ENCODE peak calls at places on chromosomes 12 and 14, in nine cellular contexts. Z is CD4-positive, alpha-beta T cell; R is activated naive CD4-positive, alpha-beta T cell treated with Interleukin-2 at 50 U/mL for 16 hours; V is GM03348; L is amygdala; X is smooth muscle cell of the brain vasculature; S is AG09309; G is CD4-positive, CD25-positive, alpha-beta regulatory T cell; O is NCI-H774. C is an unnamed sample.
A peak's percentile ranks its signal among the peaks of the same experiment; 100 is the strongest.

GRCh38 chr14:100422556-100423420 is 99.6 kb downstream of the SLC25A47 start:
- DNase-seq in S (no peak), L (no peak), R (no peak), Z (no peak), X (peak; percentile 86), O (no peak), G (no peak), V (peak; percentile 63), C (no peak)

GRCh38 chr12:72057330-72057911 is 118.8 kb downstream of the TPH2 start:
- DNase-seq in S (no peak), G (no peak), V (no peak), Z (no peak), L (no peak), X (no peak), R (no peak), O (peak; percentile 15), C (no peak)

GRCh38 chr12:75892779-75893408 is 138.7 kb downstream of the PHLDA1 start:
- DNase-seq in V (peak; percentile 40), X (no peak), L (no peak), S (peak; percentile 25), Z (no peak), O (no peak), G (no peak), R (no peak), C (no peak)

GRCh38 chr12:13079440-13079906 is 24.0 kb downstream of the GSG1 start:
- DNase-seq in V (no peak), X (no peak), L (no peak), O (no peak), Z (no peak), G (no peak), S (no peak), R (no peak), C (no peak)

GRCh38 chr12:102426599-102427541 is 53.5 kb downstream of the IGF1 start:
- DNase-seq in R (no peak), G (no peak), V (peak; percentile 50), X (no peak), O (no peak), S (no peak), L (no peak), Z (no peak), C (no peak)

GRCh38 chr14:41986726-41987125 is 380.1 kb downstream of the LRFN5 start:
- DNase-seq in R (no peak), S (no peak), Z (no peak), V (no peak), G (no peak), O (no peak), L (no peak), X (no peak), C (peak; percentile 1)

GRCh38 chr14:61710853-61711817 is 15.8 kb downstream of the HIF1A start:
- DNase-seq in L (no peak), S (no peak), X (no peak), O (peak; percentile 30), Z (no peak), G (no peak), R (no peak), V (no peak), C (no peak)

GRCh38 chr14:96229315-96229714 is 24.7 kb downstream of the BDKRB2 start:
- DNase-seq in S (no peak), L (no peak), Z (no peak), X (no peak), V (no peak), G (no peak), O (no peak), R (no peak), C (no peak)

GRCh38 chr14:32998433-32998832 is 59.8 kb downstream of the NPAS3 start:
- DNase-seq in Z (no peak), G (no peak), S (peak; percentile 14), V (peak; percentile 36), L (no peak), X (no peak), O (no peak), R (no peak), C (no peak)

GRCh38 chr12:124454735-124455134 is 112.7 kb downstream of the NCOR2 start:
- DNase-seq in O (peak; percentile 62), S (peak; percentile 43), V (no peak), Z (no peak), X (no peak), G (no peak), R (no peak), L (no peak), C (no peak)

GRCh38 chr14:54976316-54976715 is 50.6 kb downstream of the WDHD1 start:
- DNase-seq in X (peak; percentile 13), S (peak; percentile 67), G (no peak), Z (no peak), V (peak; percentile 70), R (no peak), O (no peak), L (no peak), C (no peak)

GRCh38 chr14:94120667-94121335 is 8.6 kb downstream of the IFI27L2 start:
- DNase-seq in L (no peak), V (no peak), G (no peak), O (no peak), R (no peak), S (peak; percentile 40), Z (no peak), X (no peak), C (no peak)

GRCh38 chr12:105420659-105421240 is 90.3 kb downstream of the C12orf75 start:
- DNase-seq in L (peak; percentile 66), X (peak; percentile 59), R (peak; percentile 59), V (peak; percentile 79), G (peak; percentile 24), Z (peak; percentile 26), O (peak; percentile 84), S (no peak), C (peak; percentile 55)

GRCh38 chr14:75224561-75224960 is 48.1 kb upstream of the TMED10 start:
- DNase-seq in S (no peak), Z (no peak), L (no peak), O (no peak), R (no peak), X (no peak), G (no peak), V (no peak), C (no peak)

GRCh38 chr12:126189856-126190255 is 1124.6 kb downstream of the AACS start:
- DNase-seq in R (no peak), O (peak; percentile 48), G (no peak), S (no peak), V (no peak), L (no peak), Z (no peak), X (no peak), C (no peak)

GRCh38 chr12:40684986-40685385 is 7.3 kb upstream of the CNTN1 start:
- DNase-seq in S (no peak), L (no peak), V (no peak), O (no peak), G (no peak), X (no peak), Z (no peak), R (no peak), C (no peak)

GRCh38 chr12:116306536-116306935 is 29.0 kb upstream of the MED13L start:
- DNase-seq in S (no peak), L (no peak), O (no peak), Z (no peak), R (no peak), X (no peak), V (no peak), G (no peak), C (no peak)

GRCh38 chr12:3202734-3203446 is 125.7 kb downstream of the TSPAN9 start:
- DNase-seq in R (peak; percentile 46), X (no peak), Z (peak; percentile 40), L (peak; percentile 5), O (peak; percentile 30), G (no peak), V (peak; percentile 88), S (no peak), C (peak; percentile 20)

GRCh38 chr12:116943419-116944372 is 32.9 kb downstream of the FBXW8 start:
- DNase-seq in S (no peak), O (no peak), V (no peak), R (no peak), L (no peak), X (no peak), Z (no peak), G (no peak), C (no peak)

GRCh38 chr14:65465584-65465983 is 53.1 kb downstream of the FUT8 start:
- DNase-seq in S (no peak), L (no peak), R (no peak), O (no peak), G (no peak), V (no peak), Z (no peak), X (no peak), C (no peak)

GRCh38 chr12:90836689-90837088 is 118.3 kb downstream of the CCER1 start:
- DNase-seq in L (no peak), G (no peak), V (no peak), R (no peak), Z (no peak), O (no peak), S (no peak), X (no peak), C (no peak)

GRCh38 chr14:104143521-104144452 is 5.4 kb downstream of the KIF26A start:
- DNase-seq in V (no peak), O (no peak), Z (no peak), S (no peak), R (no peak), X (no peak), G (no peak), L (no peak), C (no peak)

GRCh38 chr12:5921027-5921909 is 23.8 kb downstream of the ANO2 start:
- DNase-seq in G (no peak), V (no peak), L (no peak), R (no peak), Z (no peak), O (no peak), X (no peak), S (no peak), C (no peak)

GRCh38 chr12:132593938-132594358 is 16.4 kb downstream of the LRCOL1 start:
- DNase-seq in X (peak; percentile 81), G (no peak), R (no peak), O (peak; percentile 99), L (peak; percentile 87), Z (no peak), V (peak; percentile 92), S (peak; percentile 33), C (peak; percentile 63)

GRCh38 chr14:68409355-68409754 is 383.5 kb downstream of the ZFP36L1 start:
- DNase-seq in S (no peak), Z (no peak), G (no peak), X (no peak), O (no peak), L (no peak), V (peak; percentile 39), R (no peak), C (no peak)

GRCh38 chr12:44874981-44875416 is 1.1 kb downstream of the NELL2 start:
- DNase-seq in Z (no peak), G (no peak), O (peak; percentile 10), V (peak; percentile 10), S (no peak), L (no peak), R (peak; percentile 33), X (no peak), C (no peak)

GRCh38 chr12:116542345-116542950 is 16.7 kb upstream of the MAP1LC3B2 start:
- DNase-seq in S (no peak), L (no peak), Z (no peak), G (no peak), O (no peak), X (no peak), R (no peak), V (no peak), C (no peak)

GRCh38 chr14:74048291-74048690 is 29.1 kb downstream of the BBOF1 start:
- DNase-seq in V (no peak), R (no peak), Z (no peak), G (no peak), L (no peak), S (no peak), O (no peak), X (no peak), C (no peak)

GRCh38 chr12:9760699-9761406 is at the start of gene CD69:
- DNase-seq in S (no peak), X (no peak), Z (peak; percentile 71), R (peak; percentile 82), V (no peak), O (no peak), L (no peak), G (peak; percentile 73), C (no peak)

GRCh38 chr12:101852998-101853397 is 22.2 kb upstream of the GNPTAB start:
- DNase-seq in X (no peak), Z (no peak), R (no peak), O (no peak), V (no peak), L (no peak), G (no peak), S (no peak), C (no peak)

GRCh38 chr12:67981236-67982164 is 7.7 kb upstream of the IFNG-AS1 start:
- DNase-seq in Z (no peak), O (no peak), V (peak; percentile 73), S (peak; percentile 71), R (no peak), L (no peak), X (peak; percentile 32), G (no peak), C (no peak)

C was measured in Panc1.